ENCODE peak calls at places on chromosome 19, in eight cellular contexts. V, P, I, Q, J, R, X and F are unnamed samples.

GRCh38 chr19:45113628-45114027 is 20.6 kb downstream of the PPP1R37 start:
- DNase-seq in V (no peak), P (peak), I (no peak), Q (no peak), J (no peak), R (no peak), X (no peak), F (no peak)

GRCh38 chr19:44640518-44640917 is 3.2 kb upstream of the PVR start:
- DNase-seq in V (no peak), P (no peak), I (peak), Q (peak), J (peak), R (no peak), X (peak), F (peak)

GRCh38 chr19:56076413-56076998 is 44.6 kb downstream of the ZNF787 start:
- DNase-seq in V (peak), P (peak), I (no peak), Q (peak), J (peak), R (peak), X (peak), F (peak)

GRCh38 chr19:19588546-19588945 is 29.9 kb downstream of the PBX4 start:
- DNase-seq in V (no peak), P (no peak), I (no peak), Q (peak), J (no peak), R (no peak), X (peak), F (no peak)

GRCh38 chr19:45947926-45948325 is 25.7 kb downstream of the NOVA2 start:
- DNase-seq in V (no peak), P (no peak), I (no peak), Q (peak), J (peak), R (no peak), X (peak), F (peak)

GRCh38 chr19:58409010-58409790 is 751 bp downstream of the ZNF584 start:
- DNase-seq in V (no peak), P (no peak), I (peak), Q (peak), J (peak), R (no peak), X (no peak), F (peak)

GRCh38 chr19:51809787-51810186 is 14.8 kb downstream of the FPR3 start:
- DNase-seq in V (peak), P (no peak), I (no peak), Q (no peak), J (peak), R (peak), X (peak), F (peak)

GRCh38 chr19:56170261-56170660 is 5.5 kb upstream of the GALP start:
- DNase-seq in V (no peak), P (no peak), I (no peak), Q (peak), J (peak), R (no peak), X (no peak), F (no peak)

GRCh38 chr19:5588441-5588840 is 20.7 kb upstream of the TINCR start:
- DNase-seq in V (no peak), P (no peak), I (no peak), Q (peak), J (peak), R (no peak), X (peak), F (peak)

GRCh38 chr19:13040232-13040915 is 45.1 kb downstream of the NFIX start:
- DNase-seq in V (no peak), P (no peak), I (no peak), Q (no peak), J (no peak), R (no peak), X (peak), F (peak)

GRCh38 chr19:51098366-51099069 is 9.7 kb downstream of the CTU1 start:
- DNase-seq in V (no peak), P (peak), I (peak), Q (peak), J (peak), R (no peak), X (no peak), F (no peak)

GRCh38 chr19:56538761-56539263 is at the start of gene ZFP28:
- DNase-seq in V (peak), P (peak), I (peak), Q (no peak), J (no peak), R (peak), X (no peak), F (no peak)

GRCh38 chr19:40751065-40751923 is at the start of gene SNRPA:
- DNase-seq in V (peak), P (peak), I (peak), Q (peak), J (peak), R (peak), X (peak), F (peak)

GRCh38 chr19:58362272-58362994 is at the start of gene ZNF497:
- DNase-seq in V (peak), P (peak), I (peak), Q (peak), J (peak), R (peak), X (peak), F (peak)

GRCh38 chr19:36051637-36052036 is 2.4 kb downstream of the THAP8 start:
- DNase-seq in V (no peak), P (no peak), I (no peak), Q (no peak), J (no peak), R (no peak), X (no peak), F (no peak)

GRCh38 chr19:36047835-36048234 is 6.2 kb downstream of the THAP8 start:
- DNase-seq in V (no peak), P (no peak), I (no peak), Q (no peak), J (no peak), R (no peak), X (peak), F (no peak)

GRCh38 chr19:36049080-36049698 is 4.9 kb downstream of the THAP8 start:
- DNase-seq in V (no peak), P (no peak), I (no peak), Q (peak), J (no peak), R (no peak), X (no peak), F (no peak)

GRCh38 chr19:36054119-36054732 is at the start of gene THAP8:
- DNase-seq in V (peak), P (peak), I (peak), Q (peak), J (peak), R (peak), X (peak), F (peak)

GRCh38 chr19:36051236-36051635 is 2.8 kb downstream of the THAP8 start:
- DNase-seq in V (no peak), P (no peak), I (no peak), Q (no peak), J (peak), R (no peak), X (no peak), F (no peak)
- TF ChIP-seq CTCF in V (no peak), P (no peak), I (peak), Q (peak), J (peak), R (no peak), X (peak), F (peak)

GRCh38 chr19:17402982-17403855 is 2.2 kb downstream of the BST2 start:
- DNase-seq in V (no peak), P (no peak), I (peak), Q (no peak), J (peak), R (no peak), X (no peak), F (no peak)

GRCh38 chr19:17406039-17406886 is 833 bp upstream of the BST2 start:
- DNase-seq in V (no peak), P (peak), I (no peak), Q (no peak), J (peak), R (no peak), X (peak), F (no peak)

GRCh38 chr19:17404621-17405249 is 695 bp downstream of the BST2 start:
- DNase-seq in V (no peak), P (no peak), I (no peak), Q (no peak), J (no peak), R (no peak), X (no peak), F (no peak)

GRCh38 chr19:17405250-17406038 is at the start of gene BST2:
- DNase-seq in V (peak), P (peak), I (peak), Q (no peak), J (peak), R (peak), X (peak), F (peak)

DNA sequence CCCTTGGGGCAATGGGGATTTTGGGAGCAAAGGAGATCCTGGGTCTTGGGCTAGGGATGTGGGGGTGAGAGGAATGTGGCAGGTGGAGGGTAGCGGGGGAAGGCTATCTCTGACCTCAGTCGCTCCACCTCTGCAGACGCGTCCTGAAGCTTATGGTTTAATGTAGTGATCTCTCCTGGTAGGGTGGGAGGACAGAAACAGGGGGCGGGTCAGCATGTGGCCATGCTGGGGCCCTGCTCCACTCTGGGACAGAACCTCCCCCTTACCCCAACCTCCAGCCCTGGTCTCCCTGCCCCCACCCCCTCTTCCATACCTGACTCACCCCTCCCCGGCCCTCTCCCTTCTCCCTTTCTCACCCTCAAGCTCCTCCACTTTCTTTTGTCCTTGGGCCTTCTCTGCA is 1.4 kb downstream of the BST2 start:
- DNase-seq in V (no peak), P (no peak), I (no peak), Q (no peak), J (no peak), R (no peak), X (no peak), F (no peak)
- H3K4me3 ChIP-seq in V (no peak), P (peak), I (peak), Q (no peak), J (no peak), R (no peak), X (no peak), F (no peak)

DNA sequence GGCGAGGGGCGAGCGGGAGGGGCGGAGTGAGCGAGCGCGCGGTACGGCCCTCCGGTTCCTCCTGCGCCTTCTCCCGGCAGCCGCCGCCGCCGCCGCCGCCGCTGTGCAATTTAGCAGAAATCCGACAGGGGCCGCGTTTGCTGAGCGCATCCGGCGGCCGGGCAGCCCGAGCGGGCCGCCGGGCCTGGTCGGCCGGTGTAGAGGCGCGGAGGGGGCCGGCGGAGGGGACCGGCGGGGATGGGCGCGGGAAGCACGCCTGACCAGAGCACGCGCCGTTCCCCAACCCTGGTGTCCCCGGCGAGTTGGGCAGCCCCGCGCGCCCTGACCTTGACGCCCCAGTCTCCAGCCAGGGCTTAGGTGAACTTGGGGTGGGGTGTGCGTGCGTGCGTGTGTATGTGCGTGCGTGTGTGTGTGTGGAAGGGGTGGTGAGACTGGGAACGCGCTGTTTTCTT is 144.5 kb upstream of the ZNF536 start:
- DNase-seq in V (peak), P (peak), I (peak), Q (peak), J (peak), R (peak), X (peak), F (peak)
- TF ChIP-seq CTCF in V (peak), P (peak), I (peak), Q (no peak), J (peak), R (peak), X (peak), F (peak)

GRCh38 chr19:47582320-47582909 is 9.5 kb upstream of the ZNF541 start:
- DNase-seq in V (no peak), P (no peak), I (no peak), Q (peak), J (peak), R (no peak), X (peak), F (peak)
- H3K4me3 ChIP-seq in V (no peak), P (no peak), I (no peak), Q (no peak), J (peak), R (no peak), X (peak), F (no peak)

GRCh38 chr19:10520652-10521318 is 3.5 kb upstream of the S1PR5 start:
- DNase-seq in V (no peak), P (no peak), I (no peak), Q (no peak), J (no peak), R (no peak), X (no peak), F (no peak)
- TF ChIP-seq CTCF in V (no peak), P (no peak), I (no peak), Q (no peak), J (no peak), R (no peak), X (no peak), F (no peak)

GRCh38 chr19:8832132-8833021 is at the start of the genes MBD3L1 and ZNF558:
- DNase-seq in V (peak), P (peak), I (peak), Q (peak), J (peak), R (peak), X (peak), F (peak)

GRCh38 chr19:8831832-8832131 is 322 bp downstream of the ZNF558 start:
- DNase-seq in V (no peak), P (no peak), I (no peak), Q (no peak), J (no peak), R (no peak), X (no peak), F (no peak)

GRCh38 chr19:8827277-8827676 is 4.8 kb downstream of the ZNF558 start:
- DNase-seq in V (no peak), P (no peak), I (no peak), Q (no peak), J (no peak), R (no peak), X (no peak), F (no peak)

GRCh38 chr19:8835446-8835845 is 3.3 kb downstream of the MBD3L1 start:
- DNase-seq in V (no peak), P (no peak), I (no peak), Q (no peak), J (no peak), R (no peak), X (no peak), F (no peak)

GRCh38 chr19:8831373-8831772 is 731 bp downstream of the ZNF558 start:
- DNase-seq in V (no peak), P (no peak), I (no peak), Q (no peak), J (peak), R (no peak), X (no peak), F (no peak)
- H3K4me3 ChIP-seq in V (peak), P (peak), I (peak), Q (peak), J (peak), R (peak), X (peak), F (peak)

DNA sequence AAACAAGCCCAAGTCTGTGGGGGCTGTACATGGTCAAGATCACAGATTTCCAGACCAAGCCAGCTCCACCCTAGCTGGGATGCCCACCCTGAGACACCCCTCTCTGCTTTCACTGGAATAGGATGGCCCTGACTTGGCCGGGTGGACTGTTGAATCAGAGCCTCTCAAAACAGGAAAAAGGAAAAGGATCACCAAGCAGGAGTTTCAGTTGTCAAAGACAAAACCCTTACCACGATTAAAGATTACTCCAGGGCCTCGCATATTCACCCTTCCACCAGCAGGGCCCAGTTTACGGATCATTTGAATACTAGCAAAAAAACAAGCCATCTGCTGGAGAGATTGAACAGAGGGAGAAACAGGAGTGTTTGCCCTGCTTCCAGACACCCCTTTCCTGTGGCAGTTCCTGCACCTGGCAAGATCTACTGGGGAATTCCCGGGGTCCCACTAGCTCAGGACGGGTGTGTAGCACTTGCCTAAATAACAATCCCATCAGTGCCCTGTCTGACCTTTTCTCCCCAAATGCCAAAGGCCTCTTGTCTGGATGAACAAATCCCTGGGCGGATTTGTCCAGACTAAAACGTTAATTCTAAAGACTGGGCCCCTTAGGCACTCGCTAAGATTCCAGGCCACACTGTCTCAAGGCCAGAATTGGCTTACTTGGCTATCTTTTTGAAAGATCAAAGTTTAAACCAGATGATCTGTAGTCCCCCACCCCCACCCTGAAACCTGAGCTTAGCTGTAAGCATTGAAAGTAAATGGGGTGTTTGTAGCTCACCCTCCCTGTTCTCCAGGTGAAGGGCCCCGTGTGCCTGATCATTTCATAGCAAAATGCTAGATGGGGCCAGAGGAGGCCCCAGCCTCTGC is 38.4 kb downstream of the ACTN4 start:
- DNase-seq in V (no peak), P (no peak), I (no peak), Q (peak), J (peak), R (no peak), X (peak), F (peak)
- TF ChIP-seq CTCF in V (peak), P (peak), I (peak), Q (peak), J (peak), R (peak), X (peak), F (peak)

GRCh38 chr19:408441-409005 is 424 bp downstream of the C2CD4C start:
- DNase-seq in V (no peak), P (no peak), I (peak), Q (no peak), J (no peak), R (no peak), X (no peak), F (no peak)
- H3K4me3 ChIP-seq in V (peak), P (peak), I (peak), Q (no peak), J (no peak), R (peak), X (no peak), F (peak)